ENCODE peak calls at places on chromosome 5, in eight cellular contexts. B is progenitor cell of endocrine pancreas, I is RWPE1, U is GM12891, C is A172, V is GM23338, M is neural progenitor cell, A is HAP-1. W is an unnamed sample.

GRCh38 chr5:173663810-173664526 is 47.5 kb upstream of the BOD1 start:
- DNase-seq in B (no peak), I (no peak), U (peak), C (no peak), V (no peak), M (no peak), A (no peak), W (no peak)

GRCh38 chr5:75363726-75364495 is 26.9 kb downstream of the HMGCR start:
- DNase-seq in B (no peak), I (no peak), U (no peak), C (no peak), V (peak), M (no peak), A (no peak), W (no peak)

GRCh38 chr5:54990751-54991349 is 5.5 kb upstream of the ESM1 start:
- DNase-seq in B (no peak), I (peak), U (no peak), C (peak), V (no peak), M (no peak), A (no peak), W (no peak)

GRCh38 chr5:16987776-16988175 is 51.7 kb upstream of the MYO10 start:
- DNase-seq in B (no peak), I (no peak), U (no peak), C (no peak), V (no peak), M (no peak), A (no peak), W (no peak)

GRCh38 chr5:175658299-175659145 is 651 bp downstream of the HRH2 start:
- DNase-seq in B (peak), I (no peak), U (no peak), C (no peak), V (peak), M (peak), A (peak), W (no peak)

GRCh38 chr5:76367623-76368366 is 35.3 kb upstream of the IQGAP2 start:
- DNase-seq in B (no peak), I (no peak), U (no peak), C (peak), V (no peak), M (peak), A (no peak), W (no peak)

GRCh38 chr5:82225525-82226172 is 52.5 kb downstream of the RPS23 start:
- DNase-seq in B (peak), I (peak), U (peak), C (peak), V (peak), M (peak), A (peak), W (no peak)

GRCh38 chr5:11563822-11564221 is 340.4 kb downstream of the CTNND2 start:
- DNase-seq in B (no peak), I (no peak), U (no peak), C (no peak), V (no peak), M (no peak), A (no peak), W (no peak)

GRCh38 chr5:68740204-68740910 is 353.5 kb upstream of the SLC30A5 start:
- DNase-seq in B (no peak), I (no peak), U (no peak), C (no peak), V (no peak), M (no peak), A (no peak), W (no peak)

GRCh38 chr5:173714551-173715428 is 98.3 kb upstream of the BOD1 start:
- DNase-seq in B (no peak), I (peak), U (no peak), C (peak), V (no peak), M (no peak), A (no peak), W (no peak)

GRCh38 chr5:116872986-116873385 is 298.4 kb upstream of the SEMA6A start:
- DNase-seq in B (no peak), I (no peak), U (no peak), C (no peak), V (no peak), M (no peak), A (no peak), W (no peak)

GRCh38 chr5:68171101-68171558 is 44.4 kb upstream of the PIK3R1 start:
- DNase-seq in B (no peak), I (no peak), U (no peak), C (no peak), V (no peak), M (peak), A (no peak), W (no peak)

GRCh38 chr5:8875722-8876121 is 670.2 kb downstream of the SEMA5A start:
- DNase-seq in B (no peak), I (no peak), U (no peak), C (no peak), V (no peak), M (no peak), A (no peak), W (no peak)

GRCh38 chr5:105907016-105907415 is 1763.7 kb downstream of the EFNA5 start:
- DNase-seq in B (no peak), I (no peak), U (no peak), C (no peak), V (no peak), M (no peak), A (no peak), W (no peak)

GRCh38 chr5:69136296-69136695 is 30.7 kb upstream of the CCNB1 start:
- DNase-seq in B (no peak), I (no peak), U (peak), C (no peak), V (no peak), M (no peak), A (peak), W (no peak)

W was measured in mesothelial cell of epicardium.